ENCODE peak calls at places on chromosomes 13 and 19, in ten cellular contexts. A, S, L, O, J, D, T, Q, H and B are unnamed samples.

GRCh38 chr19:38277969-38278680 is 13.8 kb downstream of the SPINT2 start:
- DNase-seq in A (peak), S (peak), L (no peak), O (no peak), J (peak), D (no peak), T (no peak), Q (no peak), H (peak), B (no peak)

GRCh38 chr13:58994778-58995177 is 1169.0 kb downstream of the DIAPH3 start:
- DNase-seq in A (no peak), S (peak), L (no peak), O (no peak), J (no peak), D (no peak), T (no peak), Q (no peak), H (no peak), B (no peak)

GRCh38 chr19:11173516-11174155 is 18.1 kb upstream of the SPC24 start:
- DNase-seq in A (no peak), S (no peak), L (no peak), O (no peak), J (no peak), D (no peak), T (no peak), Q (no peak), H (no peak), B (no peak)

GRCh38 chr19:50357178-50358100 is 8.0 kb downstream of the NAPSA start:
- DNase-seq in A (peak), S (peak), L (peak), O (no peak), J (peak), D (peak), T (peak), Q (peak), H (peak), B (peak)

GRCh38 chr13:30241537-30241936 is 65.8 kb downstream of the KATNAL1 start:
- DNase-seq in A (no peak), S (peak), L (no peak), O (no peak), J (no peak), D (no peak), T (no peak), Q (no peak), H (peak), B (no peak)

GRCh38 chr13:33191425-33192221 is 93.9 kb downstream of the STARD13 start:
- DNase-seq in A (no peak), S (no peak), L (no peak), O (no peak), J (no peak), D (no peak), T (no peak), Q (peak), H (no peak), B (peak)

GRCh38 chr13:77067519-77067918 is 40.6 kb upstream of the FBXL3 start:
- DNase-seq in A (no peak), S (no peak), L (no peak), O (no peak), J (no peak), D (no peak), T (no peak), Q (no peak), H (no peak), B (no peak)

GRCh38 chr13:105346141-105346766 is 1189.2 kb downstream of the EFNB2 start:
- DNase-seq in A (peak), S (peak), L (no peak), O (peak), J (peak), D (no peak), T (no peak), Q (no peak), H (no peak), B (peak)

GRCh38 chr13:28659611-28659970 is 661 bp downstream of the POMP start:
- DNase-seq in A (peak), S (peak), L (no peak), O (no peak), J (no peak), D (no peak), T (no peak), Q (no peak), H (no peak), B (peak)

GRCh38 chr13:85825454-85825853 is 26.2 kb upstream of the SLITRK6 start:
- DNase-seq in A (no peak), S (no peak), L (no peak), O (no peak), J (no peak), D (no peak), T (no peak), Q (no peak), H (no peak), B (no peak)

GRCh38 chr19:33270769-33271168 is 31.6 kb downstream of the CEBPA start:
- DNase-seq in A (no peak), S (no peak), L (no peak), O (no peak), J (no peak), D (no peak), T (no peak), Q (no peak), H (no peak), B (no peak)

GRCh38 chr13:27339299-27339698 is 68.7 kb downstream of the RASL11A start:
- DNase-seq in A (peak), S (peak), L (peak), O (peak), J (no peak), D (no peak), T (no peak), Q (peak), H (no peak), B (no peak)

GRCh38 chr19:33054623-33055022 is 10.1 kb downstream of the RHPN2 start:
- DNase-seq in A (no peak), S (no peak), L (no peak), O (peak), J (peak), D (no peak), T (peak), Q (no peak), H (no peak), B (no peak)

GRCh38 chr19:17475541-17476115 is 5.3 kb downstream of the SLC27A1 start:
- DNase-seq in A (peak), S (peak), L (no peak), O (peak), J (peak), D (peak), T (no peak), Q (no peak), H (peak), B (peak)

GRCh38 chr19:13350761-13351160 is 155.5 kb downstream of the CACNA1A start:
- DNase-seq in A (no peak), S (no peak), L (no peak), O (no peak), J (no peak), D (no peak), T (no peak), Q (no peak), H (no peak), B (no peak)

GRCh38 chr13:34416833-34417425 is 525.1 kb upstream of the NBEA start:
- DNase-seq in A (peak), S (peak), L (no peak), O (no peak), J (peak), D (peak), T (no peak), Q (peak), H (peak), B (peak)

GRCh38 chr13:63455938-63456337 is 2040.3 kb upstream of the PCDH20 start:
- DNase-seq in A (no peak), S (peak), L (no peak), O (no peak), J (no peak), D (no peak), T (no peak), Q (no peak), H (no peak), B (no peak)

GRCh38 chr13:35764359-35765015 is 288.0 kb upstream of the MAB21L1 start:
- DNase-seq in A (peak), S (no peak), L (no peak), O (no peak), J (peak), D (no peak), T (no peak), Q (no peak), H (no peak), B (peak)

GRCh38 chr13:113976711-113977684 is 3.1 kb upstream of the C13orf46 start:
- DNase-seq in A (peak), S (peak), L (no peak), O (no peak), J (peak), D (peak), T (peak), Q (peak), H (no peak), B (peak)

GRCh38 chr13:104106705-104107393 is 1040.6 kb upstream of the SLC10A2 start:
- DNase-seq in A (peak), S (peak), L (no peak), O (no peak), J (peak), D (no peak), T (no peak), Q (peak), H (no peak), B (no peak)

GRCh38 chr13:72201726-72202125 is 334.7 kb upstream of the DACH1 start:
- DNase-seq in A (no peak), S (no peak), L (no peak), O (no peak), J (no peak), D (no peak), T (no peak), Q (no peak), H (no peak), B (no peak)

GRCh38 chr13:24135674-24136300 is 24.7 kb upstream of the SPATA13 start:
- DNase-seq in A (no peak), S (peak), L (no peak), O (no peak), J (no peak), D (no peak), T (no peak), Q (no peak), H (no peak), B (peak)

DNA sequence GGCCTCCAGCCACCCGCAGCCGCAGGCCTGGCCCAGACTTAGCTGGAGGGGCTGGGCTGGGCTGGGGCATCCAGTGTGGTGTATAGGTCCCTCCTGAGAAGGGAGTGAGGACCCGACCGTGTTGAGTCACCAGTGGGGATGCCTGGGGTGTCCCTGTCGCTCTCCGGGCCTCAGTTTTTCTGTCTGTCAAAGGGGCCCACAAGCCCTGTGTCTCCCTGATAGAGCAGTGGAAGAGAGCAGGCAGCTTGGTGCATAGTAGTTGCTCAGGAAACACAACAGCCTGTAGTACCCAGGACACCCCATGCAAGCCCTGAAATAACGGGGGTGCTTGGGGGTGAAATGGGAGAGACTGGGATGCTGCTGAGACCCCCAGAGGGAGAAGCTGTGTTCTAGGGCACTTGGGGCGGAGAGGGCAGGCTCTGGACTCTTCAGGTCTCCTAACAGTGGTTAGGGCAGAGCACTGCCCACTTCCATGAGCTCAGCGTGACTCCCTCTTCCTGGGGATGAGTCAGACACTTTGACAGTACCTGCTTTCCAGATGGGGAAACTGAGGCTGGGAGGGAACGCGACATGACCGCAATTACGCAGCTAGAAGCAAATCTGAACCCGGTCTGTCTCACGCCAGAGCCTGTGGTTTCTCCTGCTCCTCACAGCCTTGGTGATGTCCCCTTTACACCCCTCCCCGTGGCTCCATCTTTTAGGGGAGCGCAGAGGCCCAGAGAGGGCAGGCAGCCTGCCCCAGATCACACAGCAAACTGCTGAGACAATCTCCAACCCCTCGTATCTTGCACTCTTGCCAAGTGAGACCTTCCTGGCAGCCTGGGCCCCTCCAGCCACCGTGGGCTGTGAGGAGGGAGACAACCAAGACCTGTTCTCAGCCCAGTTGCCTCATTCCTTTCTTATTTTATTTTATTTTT is 692 bp downstream of the SULT2B1 start:
- DNase-seq in A (peak), S (no peak), L (no peak), O (no peak), J (no peak), D (no peak), T (no peak), Q (no peak), H (no peak), B (no peak)
- H3K4me3 ChIP-seq in A (no peak), S (no peak), L (no peak), O (no peak), J (peak), D (no peak), T (no peak), Q (no peak), H (no peak), B (no peak)

DNA sequence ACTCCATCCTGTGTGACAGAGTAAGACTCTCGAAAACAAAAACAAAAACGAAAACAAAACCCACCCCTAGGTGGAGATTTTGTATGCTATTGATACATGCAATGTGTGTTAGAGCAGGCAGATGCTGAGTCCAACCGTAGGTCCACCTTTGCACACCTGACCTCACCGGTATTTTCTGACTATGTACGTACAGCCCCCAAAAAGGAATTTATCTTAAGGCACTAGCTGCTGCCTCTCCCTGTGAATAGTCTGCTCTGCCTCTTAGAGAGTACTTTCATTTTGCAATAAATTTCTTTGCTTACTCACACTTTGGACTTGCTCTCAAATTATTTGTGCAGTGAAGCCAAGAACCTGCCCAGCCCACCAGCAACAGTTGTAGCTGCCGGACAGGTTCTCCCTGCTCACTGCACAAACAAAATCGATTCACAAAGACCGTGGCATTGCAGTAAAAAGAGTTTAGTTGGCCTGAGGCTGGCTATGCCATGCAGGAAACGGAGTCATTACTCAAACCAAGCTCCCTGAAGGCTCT is 8.2 kb upstream of the ZNF77 start:
- DNase-seq in A (no peak), S (no peak), L (no peak), O (no peak), J (peak), D (no peak), T (peak), Q (no peak), H (no peak), B (no peak)
- TF ChIP-seq CTCF in A (no peak), S (no peak), L (no peak), O (no peak), J (peak), D (no peak), T (no peak), Q (no peak), H (no peak), B (no peak)

GRCh38 chr19:4305253-4305612 is 835 bp downstream of the FSD1 start:
- DNase-seq in A (no peak), S (no peak), L (no peak), O (no peak), J (no peak), D (no peak), T (no peak), Q (no peak), H (no peak), B (no peak)
- H3K4me3 ChIP-seq in A (no peak), S (no peak), L (no peak), O (peak), J (no peak), D (no peak), T (no peak), Q (peak), H (no peak), B (peak)

GRCh38 chr13:20501548-20501947 is 24.1 kb downstream of the CRYL1 start:
- DNase-seq in A (no peak), S (no peak), L (no peak), O (no peak), J (no peak), D (no peak), T (no peak), Q (no peak), H (no peak), B (no peak)
- TF ChIP-seq CTCF in A (no peak), S (no peak), L (no peak), O (no peak), J (no peak), D (no peak), T (no peak), Q (no peak), H (no peak), B (no peak)

DNA sequence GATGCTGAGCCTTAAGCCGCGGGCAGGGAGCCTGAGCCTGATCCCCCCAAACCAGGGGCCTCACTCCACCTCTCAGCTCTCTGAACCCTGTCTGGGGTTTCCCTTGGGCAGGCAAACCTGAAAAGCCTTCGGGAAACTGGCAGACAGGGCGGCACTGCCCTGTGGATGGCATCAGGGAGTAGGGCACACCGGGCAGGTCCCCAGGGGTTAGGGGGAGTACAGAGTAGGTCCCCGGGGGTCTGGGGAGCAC is 9.7 kb downstream of the MKNK2 start:
- DNase-seq in A (no peak), S (no peak), L (no peak), O (no peak), J (no peak), D (no peak), T (peak), Q (no peak), H (no peak), B (no peak)
- H3K4me3 ChIP-seq in A (no peak), S (no peak), L (peak), O (no peak), J (no peak), D (peak), T (no peak), Q (peak), H (peak), B (no peak)

GRCh38 chr19:3526507-3527244 is 12.3 kb upstream of the TEKTIP1 start:
- DNase-seq in A (no peak), S (no peak), L (no peak), O (no peak), J (no peak), D (no peak), T (peak), Q (no peak), H (no peak), B (no peak)
- TF ChIP-seq CTCF in A (no peak), S (peak), L (no peak), O (peak), J (no peak), D (no peak), T (no peak), Q (peak), H (no peak), B (peak)